ENCODE peak calls at places on chromosome 5, in ten cellular contexts. Y, G, L, R, F, Q, B, J, E and Z are unnamed samples.

GRCh38 chr5:165039748-165040147 is 1534.3 kb downstream of the MAT2B start:
- DNase-seq in Y (no peak), G (no peak), L (no peak), R (no peak), F (no peak), Q (no peak), B (no peak), J (no peak), E (no peak), Z (no peak)

GRCh38 chr5:59840200-59840601 is 53.3 kb downstream of the PDE4D start:
- DNase-seq in Y (peak; percentile 89), G (no peak), L (no peak), R (no peak), F (no peak), Q (peak; percentile 91), B (no peak), J (no peak), E (no peak), Z (no peak)

GRCh38 chr5:179127136-179128040 is 67.2 kb downstream of the ZNF354C start:
- DNase-seq in Y (no peak), G (no peak), L (no peak), R (no peak), F (no peak), Q (no peak), B (no peak), J (no peak), E (no peak), Z (no peak)

GRCh38 chr5:176573564-176574296 is 24.6 kb downstream of the CDHR2 start:
- DNase-seq in Y (peak; percentile 26), G (peak; percentile 69), L (no peak), R (peak; percentile 29), F (no peak), Q (peak; percentile 25), B (peak; percentile 78), J (peak; percentile 58), E (peak; percentile 73), Z (peak; percentile 5)

GRCh38 chr5:39016587-39017275 is 57.5 kb downstream of the RICTOR start:
- DNase-seq in Y (peak; percentile 33), G (no peak), L (no peak), R (no peak), F (no peak), Q (no peak), B (no peak), J (no peak), E (no peak), Z (no peak)

GRCh38 chr5:164119806-164120440 is 614.5 kb downstream of the MAT2B start:
- DNase-seq in Y (peak; percentile 69), G (no peak), L (no peak), R (no peak), F (no peak), Q (no peak), B (no peak), J (peak; percentile 50), E (no peak), Z (no peak)

GRCh38 chr5:154753792-154754191 is 1.4 kb upstream of the LARP1 start:
- DNase-seq in Y (peak; percentile 95), G (peak; percentile 90), L (no peak), R (peak; percentile 86), F (peak; percentile 4), Q (peak; percentile 86), B (peak; percentile 29), J (peak; percentile 22), E (peak; percentile 62), Z (no peak)

GRCh38 chr5:81268797-81269196 is 32.6 kb upstream of the ZCCHC9 start:
- DNase-seq in Y (peak; percentile 88), G (no peak), L (peak; percentile 79), R (no peak), F (no peak), Q (peak; percentile 64), B (no peak), J (peak; percentile 42), E (no peak), Z (no peak)

GRCh38 chr5:80706835-80707447 is 52.2 kb upstream of the DHFR start:
- DNase-seq in Y (no peak), G (no peak), L (no peak), R (no peak), F (no peak), Q (no peak), B (no peak), J (no peak), E (no peak), Z (no peak)

GRCh38 chr5:80191991-80192398 is 63.9 kb downstream of the SERINC5 start:
- DNase-seq in Y (peak; percentile 30), G (peak; percentile 61), L (no peak), R (no peak), F (no peak), Q (no peak), B (peak; percentile 65), J (no peak), E (peak; percentile 24), Z (peak; percentile 55)

DNA sequence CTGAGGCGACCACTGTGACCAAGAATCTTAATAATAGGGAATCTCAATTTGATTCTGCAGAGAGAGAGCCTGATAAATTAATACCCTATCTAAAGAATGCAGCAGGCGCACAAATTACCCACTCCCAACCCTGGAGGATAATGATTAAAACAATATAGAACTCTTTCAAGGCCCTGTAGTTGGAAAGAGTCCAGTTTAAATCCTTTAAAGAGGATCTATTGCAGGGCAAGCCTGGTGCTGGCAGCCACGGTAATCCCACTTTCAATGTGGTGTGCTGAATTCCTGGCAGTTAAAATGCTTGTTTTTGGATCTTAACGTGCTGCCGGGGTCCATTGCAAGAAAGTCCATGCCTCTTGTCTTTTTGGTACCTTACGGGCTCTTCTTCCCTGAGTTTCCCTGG is 20.5 kb downstream of the MARCHF6 start:
- DNase-seq in Y (peak; percentile 21), G (no peak), L (no peak), R (no peak), F (no peak), Q (no peak), B (no peak), J (no peak), E (no peak), Z (no peak)
- H3K27ac ChIP-seq in Y (no peak overlapping the region), G (no peak overlapping the region), L (no peak overlapping the region), R (no peak overlapping the region), F (no peak overlapping the region), Q (no peak overlapping the region), B (no peak overlapping the region), J (no peak overlapping the region), E (no peak overlapping the region), Z (peak overlapping the region; percentile 44)

GRCh38 chr5:55480781-55481180 is 54.0 kb downstream of the PLPP1 start:
- DNase-seq in Y (peak; percentile 62), G (no peak), L (no peak), R (no peak), F (no peak), Q (peak; percentile 26), B (no peak), J (no peak), E (no peak), Z (no peak)

GRCh38 chr5:55484531-55484930 is 50.2 kb downstream of the PLPP1 start:
- DNase-seq in Y (no peak), G (no peak), L (no peak), R (no peak), F (no peak), Q (no peak), B (no peak), J (no peak), E (no peak), Z (no peak)

GRCh38 chr5:55485073-55485472 is 49.7 kb downstream of the PLPP1 start:
- DNase-seq in Y (no peak), G (no peak), L (no peak), R (no peak), F (no peak), Q (no peak), B (no peak), J (no peak), E (no peak), Z (no peak)

GRCh38 chr5:55481293-55481900 is 53.4 kb downstream of the PLPP1 start:
- DNase-seq in Y (peak; percentile 23), G (no peak), L (no peak), R (no peak), F (no peak), Q (no peak), B (no peak), J (no peak), E (no peak), Z (no peak)

GRCh38 chr5:55483903-55484302 is 50.9 kb downstream of the PLPP1 start:
- DNase-seq in Y (no peak), G (no peak), L (no peak), R (no peak), F (no peak), Q (no peak), B (no peak), J (no peak), E (no peak), Z (no peak)
- H3K27ac ChIP-seq in Y (no peak overlapping the region), G (no peak overlapping the region), L (no peak overlapping the region), R (no peak overlapping the region), F (no peak overlapping the region), Q (no peak overlapping the region), B (no peak overlapping the region), J (no peak overlapping the region), E (no peak overlapping the region), Z (no peak overlapping the region)

GRCh38 chr5:95725937-95726810 is 5.0 kb upstream of the RHOBTB3 start:
- DNase-seq in Y (peak; percentile 70), G (no peak), L (no peak), R (no peak), F (no peak), Q (no peak), B (no peak), J (no peak), E (no peak), Z (no peak)
- H3K27ac ChIP-seq in Y (peak overlapping the region; percentile 50), G (no peak overlapping the region), L (peak overlapping the region; percentile 98), R (no peak overlapping the region), F (peak overlapping the region; percentile 54), Q (no peak overlapping the region), B (peak overlapping the region; percentile 69), J (no peak overlapping the region), E (peak overlapping the region; percentile 48), Z (no peak overlapping the region)

GRCh38 chr5:131281868-131282234 is 18.0 kb downstream of the CDC42SE2 start:
- DNase-seq in Y (no peak), G (no peak), L (no peak), R (no peak), F (no peak), Q (no peak), B (no peak), J (no peak), E (no peak), Z (no peak)

GRCh38 chr5:131279209-131279608 is 15.4 kb downstream of the CDC42SE2 start:
- DNase-seq in Y (no peak), G (no peak), L (no peak), R (no peak), F (no peak), Q (no peak), B (no peak), J (no peak), E (no peak), Z (no peak)

GRCh38 chr5:131281133-131281867 is 17.4 kb downstream of the CDC42SE2 start:
- DNase-seq in Y (peak; percentile 41), G (no peak), L (no peak), R (no peak), F (no peak), Q (no peak), B (no peak), J (no peak), E (no peak), Z (no peak)

GRCh38 chr5:131280417-131280816 is 16.6 kb downstream of the CDC42SE2 start:
- DNase-seq in Y (no peak), G (no peak), L (no peak), R (no peak), F (no peak), Q (no peak), B (no peak), J (no peak), E (no peak), Z (no peak)

DNA sequence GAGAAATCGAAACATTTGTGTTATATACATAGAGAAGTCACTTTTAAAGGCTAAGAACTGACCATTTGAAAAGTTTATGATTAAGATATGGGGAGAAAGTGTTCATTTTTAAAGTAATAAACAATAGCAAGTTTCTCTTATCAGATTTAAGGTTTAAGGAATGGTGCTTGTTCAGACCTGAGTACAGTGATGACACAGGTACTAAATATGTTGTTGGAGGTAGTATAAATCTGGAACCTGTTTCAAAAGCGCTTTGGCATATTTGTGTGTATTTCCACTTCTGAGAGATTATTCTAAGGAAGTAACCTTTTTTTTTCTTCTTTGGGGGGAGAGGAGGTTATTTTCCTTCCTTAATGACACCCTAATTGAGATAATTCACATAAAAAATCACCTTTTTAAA is 18.4 kb downstream of the CDC42SE2 start:
- DNase-seq in Y (peak; percentile 37), G (no peak), L (no peak), R (no peak), F (no peak), Q (no peak), B (no peak), J (no peak), E (no peak), Z (no peak)
- H3K27ac ChIP-seq in Y (no peak overlapping the region), G (no peak overlapping the region), L (no peak overlapping the region), R (peak overlapping the region; percentile 68), F (peak overlapping the region; percentile 74), Q (no peak overlapping the region), B (peak overlapping the region; percentile 80), J (no peak overlapping the region), E (peak overlapping the region; percentile 78), Z (no peak overlapping the region)